ENCODE peak calls at places on chromosomes 4 and X, in eight cellular contexts. One of them, this sample, is unnamed.

GRCh38 chr4:57490520-57490919 is 380.3 kb upstream of the IGFBP7 start:
- DNase-seq in HS-27A: no peak
- DNase-seq in effector CD4-positive, alpha-beta T cell: no peak
- DNase-seq in transverse colon: no peak
- DNase-seq in AG08395: no peak
- DNase-seq in activated naive CD8-positive, alpha-beta T cell treated with anti-CD3 and anti-CD28 coated beads for 36 hours: no peak
- DNase-seq in stimulated activated CD4-positive, alpha-beta T cell treated with anti-CD3 and anti-CD28 coated beads, Interleukin-2, amount 100 ng/mL, for 48 hours: no peak
- DNase-seq in psoas muscle: no peak
- DNase-seq in this sample: no peak

GRCh38 chrX:8033175-8033574 is 106.0 kb upstream of the PNPLA4 start:
- DNase-seq in HS-27A: no peak
- DNase-seq in effector CD4-positive, alpha-beta T cell: no peak
- DNase-seq in transverse colon: no peak
- DNase-seq in AG08395: no peak
- DNase-seq in activated naive CD8-positive, alpha-beta T cell treated with anti-CD3 and anti-CD28 coated beads for 36 hours: no peak
- DNase-seq in stimulated activated CD4-positive, alpha-beta T cell treated with anti-CD3 and anti-CD28 coated beads, Interleukin-2, amount 100 ng/mL, for 48 hours: no peak
- DNase-seq in psoas muscle: no peak
- DNase-seq in this sample: no peak

GRCh38 chr4:159725571-159725970 is 622.7 kb downstream of the RAPGEF2 start:
- DNase-seq in HS-27A: no peak
- DNase-seq in effector CD4-positive, alpha-beta T cell: no peak
- DNase-seq in transverse colon: no peak
- DNase-seq in AG08395: no peak
- DNase-seq in activated naive CD8-positive, alpha-beta T cell treated with anti-CD3 and anti-CD28 coated beads for 36 hours: no peak
- DNase-seq in stimulated activated CD4-positive, alpha-beta T cell treated with anti-CD3 and anti-CD28 coated beads, Interleukin-2, amount 100 ng/mL, for 48 hours: no peak
- DNase-seq in psoas muscle: no peak
- DNase-seq in this sample: no peak

GRCh38 chrX:80812176-80812575 is 2.5 kb upstream of the BRWD3 start:
- DNase-seq in HS-27A: no peak
- DNase-seq in effector CD4-positive, alpha-beta T cell: peak
- DNase-seq in transverse colon: peak
- DNase-seq in AG08395: peak
- DNase-seq in activated naive CD8-positive, alpha-beta T cell treated with anti-CD3 and anti-CD28 coated beads for 36 hours: peak
- DNase-seq in stimulated activated CD4-positive, alpha-beta T cell treated with anti-CD3 and anti-CD28 coated beads, Interleukin-2, amount 100 ng/mL, for 48 hours: no peak
- DNase-seq in psoas muscle: no peak
- DNase-seq in this sample: peak

GRCh38 chr4:87047281-87047798 is 112.5 kb downstream of the AFF1 start:
- DNase-seq in HS-27A: no peak
- DNase-seq in effector CD4-positive, alpha-beta T cell: no peak
- DNase-seq in transverse colon: no peak
- DNase-seq in AG08395: no peak
- DNase-seq in activated naive CD8-positive, alpha-beta T cell treated with anti-CD3 and anti-CD28 coated beads for 36 hours: no peak
- DNase-seq in stimulated activated CD4-positive, alpha-beta T cell treated with anti-CD3 and anti-CD28 coated beads, Interleukin-2, amount 100 ng/mL, for 48 hours: no peak
- DNase-seq in psoas muscle: no peak
- DNase-seq in this sample: no peak

GRCh38 chr4:38004062-38004461 is 43.9 kb downstream of the PTTG2 start:
- DNase-seq in HS-27A: no peak
- DNase-seq in effector CD4-positive, alpha-beta T cell: no peak
- DNase-seq in transverse colon: no peak
- DNase-seq in AG08395: peak
- DNase-seq in activated naive CD8-positive, alpha-beta T cell treated with anti-CD3 and anti-CD28 coated beads for 36 hours: no peak
- DNase-seq in stimulated activated CD4-positive, alpha-beta T cell treated with anti-CD3 and anti-CD28 coated beads, Interleukin-2, amount 100 ng/mL, for 48 hours: no peak
- DNase-seq in psoas muscle: no peak
- DNase-seq in this sample: no peak

GRCh38 chr4:89273741-89274141 is 33.9 kb downstream of the GPRIN3 start:
- DNase-seq in HS-27A: no peak
- DNase-seq in effector CD4-positive, alpha-beta T cell: no peak
- DNase-seq in transverse colon: no peak
- DNase-seq in AG08395: no peak
- DNase-seq in activated naive CD8-positive, alpha-beta T cell treated with anti-CD3 and anti-CD28 coated beads for 36 hours: no peak
- DNase-seq in stimulated activated CD4-positive, alpha-beta T cell treated with anti-CD3 and anti-CD28 coated beads, Interleukin-2, amount 100 ng/mL, for 48 hours: no peak
- DNase-seq in psoas muscle: no peak
- DNase-seq in this sample: no peak

GRCh38 chr4:13641084-13641483 is 13.6 kb upstream of the BOD1L1 start:
- DNase-seq in HS-27A: no peak
- DNase-seq in effector CD4-positive, alpha-beta T cell: no peak
- DNase-seq in transverse colon: no peak
- DNase-seq in AG08395: no peak
- DNase-seq in activated naive CD8-positive, alpha-beta T cell treated with anti-CD3 and anti-CD28 coated beads for 36 hours: no peak
- DNase-seq in stimulated activated CD4-positive, alpha-beta T cell treated with anti-CD3 and anti-CD28 coated beads, Interleukin-2, amount 100 ng/mL, for 48 hours: no peak
- DNase-seq in psoas muscle: no peak
- DNase-seq in this sample: no peak

GRCh38 chr4:72352746-72353145 is 216.3 kb downstream of the ADAMTS3 start:
- DNase-seq in HS-27A: no peak
- DNase-seq in effector CD4-positive, alpha-beta T cell: no peak
- DNase-seq in transverse colon: no peak
- DNase-seq in AG08395: peak
- DNase-seq in activated naive CD8-positive, alpha-beta T cell treated with anti-CD3 and anti-CD28 coated beads for 36 hours: no peak
- DNase-seq in stimulated activated CD4-positive, alpha-beta T cell treated with anti-CD3 and anti-CD28 coated beads, Interleukin-2, amount 100 ng/mL, for 48 hours: no peak
- DNase-seq in psoas muscle: no peak
- DNase-seq in this sample: no peak

GRCh38 chr4:103306870-103307345 is 108.8 kb upstream of the CENPE start:
- DNase-seq in HS-27A: no peak
- DNase-seq in effector CD4-positive, alpha-beta T cell: no peak
- DNase-seq in transverse colon: peak
- DNase-seq in AG08395: no peak
- DNase-seq in activated naive CD8-positive, alpha-beta T cell treated with anti-CD3 and anti-CD28 coated beads for 36 hours: no peak
- DNase-seq in stimulated activated CD4-positive, alpha-beta T cell treated with anti-CD3 and anti-CD28 coated beads, Interleukin-2, amount 100 ng/mL, for 48 hours: no peak
- DNase-seq in psoas muscle: no peak
- DNase-seq in this sample: no peak

GRCh38 chr4:99462875-99463464 is 27.8 kb upstream of the ADH7 start:
- DNase-seq in HS-27A: peak
- DNase-seq in effector CD4-positive, alpha-beta T cell: peak
- DNase-seq in transverse colon: peak
- DNase-seq in AG08395: peak
- DNase-seq in activated naive CD8-positive, alpha-beta T cell treated with anti-CD3 and anti-CD28 coated beads for 36 hours: peak
- DNase-seq in stimulated activated CD4-positive, alpha-beta T cell treated with anti-CD3 and anti-CD28 coated beads, Interleukin-2, amount 100 ng/mL, for 48 hours: peak
- DNase-seq in psoas muscle: peak
- DNase-seq in this sample: peak